ENCODE peak calls at places on chromosomes 2 and 18, in six cellular contexts. One of them, this sample, is unnamed.

GRCh38 chr2:175049671-175050070 is 44.5 kb upstream of the CHN1 start:
- DNase-seq in upper lobe of left lung: no peak
- DNase-seq in endodermal cell: no peak
- DNase-seq in right lobe of liver: no peak
- DNase-seq in IMR-90: peak
- DNase-seq in A549: no peak
- DNase-seq in this sample: no peak

GRCh38 chr18:59994357-59994756 is 94.6 kb downstream of the PMAIP1 start:
- DNase-seq in upper lobe of left lung: no peak
- DNase-seq in endodermal cell: no peak
- DNase-seq in right lobe of liver: no peak
- DNase-seq in IMR-90: peak
- DNase-seq in A549: no peak
- DNase-seq in this sample: peak

GRCh38 chr2:24435391-24436316 is 55.4 kb upstream of the NCOA1 start:
- DNase-seq in upper lobe of left lung: no peak
- DNase-seq in endodermal cell: no peak
- DNase-seq in right lobe of liver: no peak
- DNase-seq in IMR-90: peak
- DNase-seq in A549: no peak
- DNase-seq in this sample: peak

GRCh38 chr2:96131152-96131817 is 7.0 kb downstream of the ASTL start:
- DNase-seq in upper lobe of left lung: no peak
- DNase-seq in endodermal cell: no peak
- DNase-seq in right lobe of liver: no peak
- DNase-seq in IMR-90: no peak
- DNase-seq in A549: no peak
- DNase-seq in this sample: no peak

GRCh38 chr2:179809606-179810005 is 51.8 kb downstream of the ZNF385B start:
- DNase-seq in upper lobe of left lung: no peak
- DNase-seq in endodermal cell: no peak
- DNase-seq in right lobe of liver: no peak
- DNase-seq in IMR-90: no peak
- DNase-seq in A549: no peak
- DNase-seq in this sample: no peak

GRCh38 chr2:38315707-38316333 is 61.3 kb downstream of the ATL2 start:
- DNase-seq in upper lobe of left lung: no peak
- DNase-seq in endodermal cell: peak
- DNase-seq in right lobe of liver: no peak
- DNase-seq in IMR-90: peak
- DNase-seq in A549: peak
- DNase-seq in this sample: peak

GRCh38 chr2:41283079-41283765 is 764.6 kb upstream of the PKDCC start:
- DNase-seq in upper lobe of left lung: no peak
- DNase-seq in endodermal cell: no peak
- DNase-seq in right lobe of liver: no peak
- DNase-seq in IMR-90: peak
- DNase-seq in A549: no peak
- DNase-seq in this sample: peak

GRCh38 chr2:84782717-84783442 is 98.0 kb downstream of the TRABD2A start:
- DNase-seq in upper lobe of left lung: no peak
- DNase-seq in endodermal cell: no peak
- DNase-seq in right lobe of liver: no peak
- DNase-seq in IMR-90: peak
- DNase-seq in A549: no peak
- DNase-seq in this sample: no peak

GRCh38 chr2:43220982-43221659 is 5.3 kb downstream of the ZFP36L2 start:
- DNase-seq in upper lobe of left lung: peak
- DNase-seq in endodermal cell: peak
- DNase-seq in right lobe of liver: no peak
- DNase-seq in IMR-90: peak
- DNase-seq in A549: no peak
- DNase-seq in this sample: peak

GRCh38 chr2:223989206-223989859 is 32.1 kb downstream of the MRPL44 start:
- DNase-seq in upper lobe of left lung: no peak
- DNase-seq in endodermal cell: no peak
- DNase-seq in right lobe of liver: no peak
- DNase-seq in IMR-90: no peak
- DNase-seq in A549: no peak
- DNase-seq in this sample: no peak
- TF ChIP-seq CTCF in upper lobe of left lung: no peak
- TF ChIP-seq CTCF in endodermal cell: peak
- TF ChIP-seq CTCF in right lobe of liver: peak
- TF ChIP-seq CTCF in IMR-90: no peak
- TF ChIP-seq CTCF in A549: no peak
- TF ChIP-seq CTCF in this sample: no peak

GRCh38 chr2:230793573-230794359 is 71.0 kb upstream of the ITM2C start:
- DNase-seq in upper lobe of left lung: no peak
- DNase-seq in endodermal cell: no peak
- DNase-seq in right lobe of liver: no peak
- DNase-seq in IMR-90: peak
- DNase-seq in A549: peak
- DNase-seq in this sample: peak
- H3K4me3 ChIP-seq in upper lobe of left lung: no peak
- H3K4me3 ChIP-seq in endodermal cell: no peak
- H3K4me3 ChIP-seq in right lobe of liver: no peak
- H3K4me3 ChIP-seq in IMR-90: no peak
- H3K4me3 ChIP-seq in A549: no peak
- H3K4me3 ChIP-seq in this sample: no peak

GRCh38 chr2:18266188-18266587 is 294.3 kb downstream of the RDH14 start:
- DNase-seq in upper lobe of left lung: no peak
- DNase-seq in endodermal cell: no peak
- DNase-seq in right lobe of liver: no peak
- DNase-seq in IMR-90: no peak
- DNase-seq in A549: peak
- DNase-seq in this sample: no peak
- TF ChIP-seq CTCF in upper lobe of left lung: no peak
- TF ChIP-seq CTCF in endodermal cell: peak
- TF ChIP-seq CTCF in right lobe of liver: no peak
- TF ChIP-seq CTCF in IMR-90: peak
- TF ChIP-seq CTCF in A549: no peak
- TF ChIP-seq CTCF in this sample: peak

DNA sequence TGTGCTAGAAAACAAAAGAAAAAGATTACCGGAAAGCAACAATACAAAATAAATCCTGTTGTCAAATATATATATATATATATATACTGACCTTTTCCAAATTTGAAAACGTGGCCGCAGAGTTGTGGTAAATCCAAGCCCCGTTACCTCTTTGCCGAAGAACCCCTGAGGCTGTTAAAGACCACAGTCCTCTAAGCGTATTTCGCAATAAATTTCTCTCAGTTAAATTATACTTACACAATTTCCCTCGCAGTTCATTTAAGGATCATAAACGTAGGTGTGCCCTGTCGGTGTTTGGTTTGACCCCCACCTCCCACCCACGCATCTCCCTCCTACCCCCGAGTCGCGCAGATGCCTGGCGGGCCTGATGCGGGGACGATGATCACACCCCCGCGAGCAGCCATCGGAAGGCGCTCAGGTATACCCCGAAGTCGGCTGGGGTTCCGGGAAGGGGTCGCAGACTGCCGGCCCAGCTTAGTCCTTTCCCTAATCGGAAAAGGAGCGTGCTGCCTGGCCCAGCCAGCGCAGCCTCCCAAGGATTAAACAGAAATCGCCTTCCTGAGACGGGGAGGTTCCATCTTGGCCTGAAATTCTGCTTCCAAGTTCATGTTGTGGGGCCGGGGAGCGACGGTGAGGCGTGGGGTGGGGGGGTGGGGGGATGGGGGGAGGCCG is 2.9 kb upstream of the MEIS1 start:
- DNase-seq in upper lobe of left lung: peak
- DNase-seq in endodermal cell: peak
- DNase-seq in right lobe of liver: peak
- DNase-seq in IMR-90: no peak
- DNase-seq in A549: no peak
- DNase-seq in this sample: no peak
- H3K4me3 ChIP-seq in upper lobe of left lung: peak
- H3K4me3 ChIP-seq in endodermal cell: no peak
- H3K4me3 ChIP-seq in right lobe of liver: no peak
- H3K4me3 ChIP-seq in IMR-90: peak
- H3K4me3 ChIP-seq in A549: no peak
- H3K4me3 ChIP-seq in this sample: peak